ENCODE peak calls at places on chromosomes 1 and 21, in eight cellular contexts. C is AG10803; Y is Daoy; Z is activated CD4-positive, alpha-beta T cell treated with anti-CD3 and anti-CD28 coated beads, Interleukin-2, amount 50 U/mL, for 1 hour; I is iPS-NIHi11; P is NAMALWA; D is AG04450; F is GM10248. H is an unnamed sample.

GRCh38 chr1:207754942-207755689 is 3.3 kb downstream of the CD46 start:
- DNase-seq in C (no peak), Y (no peak), Z (no peak), I (no peak), P (no peak), D (no peak), F (no peak), H (no peak)

GRCh38 chr1:169486281-169486904 is 649 bp upstream of the SLC19A2 start:
- DNase-seq in C (peak; percentile 54), Y (peak; percentile 38), Z (no peak), I (no peak), P (no peak), D (no peak), F (no peak), H (no peak)

GRCh38 chr21:46159390-46159789 is 4.0 kb upstream of the FTCD start:
- DNase-seq in C (no peak), Y (peak; percentile 1), Z (no peak), I (no peak), P (no peak), D (no peak), F (no peak), H (no peak)

GRCh38 chr1:54604051-54604450 is 19.3 kb downstream of the FAM151A start:
- DNase-seq in C (no peak), Y (no peak), Z (no peak), I (no peak), P (no peak), D (no peak), F (no peak), H (no peak)

GRCh38 chr1:60904079-60904852 is 178.1 kb upstream of the NFIA start:
- DNase-seq in C (peak; percentile 65), Y (peak; percentile 65), Z (no peak), I (no peak), P (peak; percentile 1), D (no peak), F (no peak), H (no peak)

GRCh38 chr1:19739628-19740027 is 60.1 kb downstream of the TMCO4 start:
- DNase-seq in C (no peak), Y (no peak), Z (no peak), I (no peak), P (no peak), D (no peak), F (no peak), H (no peak)

GRCh38 chr1:62530516-62531154 is 66.7 kb upstream of the ANGPTL3 start:
- DNase-seq in C (peak; percentile 39), Y (peak; percentile 36), Z (no peak), I (peak; percentile 46), P (peak; percentile 13), D (peak; percentile 6), F (no peak), H (no peak)

GRCh38 chr1:184535191-184535970 is 148.6 kb downstream of the C1orf21 start:
- DNase-seq in C (peak; percentile 92), Y (no peak), Z (no peak), I (no peak), P (no peak), D (no peak), F (no peak), H (no peak)

GRCh38 chr1:226827458-226827857 is 43.0 kb upstream of the PSEN2 start:
- DNase-seq in C (peak; percentile 38), Y (no peak), Z (peak; percentile 15), I (peak; percentile 37), P (no peak), D (no peak), F (peak; percentile 32), H (no peak)

GRCh38 chr1:248696261-248696660 is 6.3 kb downstream of the OR14I1 start:
- DNase-seq in C (peak; percentile 1), Y (no peak), Z (no peak), I (no peak), P (peak; percentile 37), D (no peak), F (peak; percentile 30), H (no peak)

GRCh38 chr1:1176931-1177330 is 3.3 kb downstream of the TTLL10 start:
- DNase-seq in C (no peak), Y (no peak), Z (no peak), I (no peak), P (no peak), D (no peak), F (no peak), H (no peak)

GRCh38 chr1:93061895-93062792 is 16.9 kb upstream of the MTF2 start:
- DNase-seq in C (no peak), Y (peak; percentile 71), Z (peak; percentile 31), I (peak; percentile 42), P (peak; percentile 73), D (no peak), F (peak; percentile 57), H (peak; percentile 50)

GRCh38 chr1:41242645-41243171 is 602 bp upstream of the SCMH1 start:
- DNase-seq in C (no peak), Y (no peak), Z (no peak), I (peak; percentile 21), P (no peak), D (no peak), F (no peak), H (peak; percentile 27)

GRCh38 chr1:24048205-24048869 is 63.6 kb downstream of the MYOM3 start:
- DNase-seq in C (no peak), Y (peak; percentile 53), Z (no peak), I (no peak), P (no peak), D (no peak), F (no peak), H (no peak)

GRCh38 chr1:30386145-30386926 is 337.0 kb downstream of the MATN1 start:
- DNase-seq in C (no peak), Y (no peak), Z (no peak), I (no peak), P (no peak), D (no peak), F (no peak), H (no peak)

GRCh38 chr1:40708750-40709099 is 17.2 kb downstream of the NFYC start:
- DNase-seq in C (peak; percentile 87), Y (no peak), Z (no peak), I (peak; percentile 77), P (peak; percentile 94), D (peak; percentile 70), F (peak; percentile 65), H (peak; percentile 68)

GRCh38 chr1:24643362-24644346 is 552 bp downstream of the SRRM1 start:
- DNase-seq in C (peak; percentile 9), Y (peak; percentile 28), Z (no peak), I (peak; percentile 68), P (peak; percentile 49), D (no peak), F (peak; percentile 20), H (no peak)

GRCh38 chr1:169072945-169073725 is 33.4 kb upstream of the ATP1B1 start:
- DNase-seq in C (no peak), Y (no peak), Z (no peak), I (no peak), P (no peak), D (no peak), F (no peak), H (no peak)

GRCh38 chr1:240091614-240092300 is at the start of gene FMN2:
- DNase-seq in C (peak; percentile 70), Y (peak; percentile 77), Z (no peak), I (peak; percentile 88), P (no peak), D (no peak), F (peak; percentile 16), H (peak; percentile 58)

GRCh38 chr21:40433575-40433974 is 413.4 kb downstream of the DSCAM start:
- DNase-seq in C (no peak), Y (no peak), Z (no peak), I (no peak), P (no peak), D (no peak), F (no peak), H (no peak)

GRCh38 chr1:35556494-35557117 is 597 bp downstream of the KIAA0319L start:
- DNase-seq in C (no peak), Y (no peak), Z (no peak), I (no peak), P (peak; percentile 48), D (no peak), F (no peak), H (no peak)

GRCh38 chr1:168465942-168466702 is 77.7 kb downstream of the XCL2 start:
- DNase-seq in C (no peak), Y (peak; percentile 74), Z (no peak), I (no peak), P (no peak), D (peak; percentile 3), F (peak; percentile 48), H (peak; percentile 42)

GRCh38 chr1:245500546-245500945 is 345.8 kb downstream of the KIF26B start:
- DNase-seq in C (peak; percentile 96), Y (peak; percentile 53), Z (no peak), I (no peak), P (no peak), D (peak; percentile 42), F (no peak), H (no peak)

GRCh38 chr1:180424848-180425457 is 77.4 kb downstream of the ACBD6 start:
- DNase-seq in C (no peak), Y (peak; percentile 5), Z (no peak), I (no peak), P (no peak), D (no peak), F (no peak), H (no peak)

GRCh38 chr1:232393010-232393833 is 236.7 kb downstream of the SIPA1L2 start:
- DNase-seq in C (peak; percentile 2), Y (peak; percentile 17), Z (no peak), I (no peak), P (no peak), D (no peak), F (no peak), H (no peak)

GRCh38 chr1:14881775-14882672 is 271.5 kb upstream of the TMEM51 start:
- DNase-seq in C (no peak), Y (peak; percentile 20), Z (no peak), I (no peak), P (peak; percentile 81), D (no peak), F (peak; percentile 35), H (peak; percentile 39)

GRCh38 chr1:4801192-4801924 is 146.9 kb downstream of the AJAP1 start:
- DNase-seq in C (peak; percentile 61), Y (no peak), Z (no peak), I (no peak), P (no peak), D (no peak), F (no peak), H (no peak)

GRCh38 chr1:112954059-112954458 is 1.9 kb downstream of the SLC16A1 start:
- DNase-seq in C (no peak), Y (no peak), Z (no peak), I (no peak), P (no peak), D (no peak), F (no peak), H (no peak)

GRCh38 chr1:221241592-221241991 is 362.3 kb downstream of the HLX start:
- DNase-seq in C (no peak), Y (no peak), Z (no peak), I (no peak), P (no peak), D (no peak), F (no peak), H (no peak)

GRCh38 chr21:41865002-41865777 is 14.0 kb downstream of the PRDM15 start:
- DNase-seq in C (no peak), Y (no peak), Z (no peak), I (no peak), P (peak; percentile 55), D (no peak), F (peak; percentile 71), H (peak; percentile 73)